ENCODE peak calls at places on chromosomes 6 and 20, in seven cellular contexts. One of them, this sample, is unnamed.

GRCh38 chr6:119446623-119447008 is 97.1 kb upstream of the MAN1A1 start:
- DNase-seq in esophagus squamous epithelium: no peak
- DNase-seq in transverse colon: peak; percentile 68
- DNase-seq in right lobe of liver: no peak
- DNase-seq in heart left ventricle: peak; percentile 48
- DNase-seq in sigmoid colon: peak; percentile 81
- DNase-seq in A549: no peak
- DNase-seq in this sample: peak; percentile 58

GRCh38 chr6:107931894-107932293 is 26.1 kb downstream of the SEC63 start:
- DNase-seq in esophagus squamous epithelium: no peak
- DNase-seq in transverse colon: no peak
- DNase-seq in right lobe of liver: no peak
- DNase-seq in heart left ventricle: no peak
- DNase-seq in sigmoid colon: no peak
- DNase-seq in A549: no peak
- DNase-seq in this sample: no peak

GRCh38 chr6:139627091-139627490 is 252.6 kb upstream of the CITED2 start:
- DNase-seq in esophagus squamous epithelium: no peak
- DNase-seq in transverse colon: no peak
- DNase-seq in right lobe of liver: no peak
- DNase-seq in heart left ventricle: no peak
- DNase-seq in sigmoid colon: no peak
- DNase-seq in A549: no peak
- DNase-seq in this sample: no peak

GRCh38 chr20:25196701-25197120 is 1.2 kb downstream of the ENTPD6 start:
- DNase-seq in esophagus squamous epithelium: no peak
- DNase-seq in transverse colon: no peak
- DNase-seq in right lobe of liver: no peak
- DNase-seq in heart left ventricle: no peak
- DNase-seq in sigmoid colon: no peak
- DNase-seq in A549: peak; percentile 41
- DNase-seq in this sample: peak; percentile 31

GRCh38 chr20:47740225-47741184 is 44.8 kb downstream of the SULF2 start:
- DNase-seq in esophagus squamous epithelium: no peak
- DNase-seq in transverse colon: peak; percentile 42
- DNase-seq in right lobe of liver: no peak
- DNase-seq in heart left ventricle: peak; percentile 21
- DNase-seq in sigmoid colon: peak; percentile 72
- DNase-seq in A549: peak; percentile 62
- DNase-seq in this sample: no peak

GRCh38 chr6:15017251-15017650 is 228.6 kb upstream of the JARID2 start:
- DNase-seq in esophagus squamous epithelium: no peak
- DNase-seq in transverse colon: no peak
- DNase-seq in right lobe of liver: no peak
- DNase-seq in heart left ventricle: no peak
- DNase-seq in sigmoid colon: no peak
- DNase-seq in A549: no peak
- DNase-seq in this sample: no peak

GRCh38 chr6:106829451-106829850 is 145.1 kb downstream of the CD24 start:
- DNase-seq in esophagus squamous epithelium: no peak
- DNase-seq in transverse colon: no peak
- DNase-seq in right lobe of liver: no peak
- DNase-seq in heart left ventricle: no peak
- DNase-seq in sigmoid colon: no peak
- DNase-seq in A549: no peak
- DNase-seq in this sample: no peak

GRCh38 chr6:111522393-111523020 is 39.5 kb upstream of the REV3L start:
- DNase-seq in esophagus squamous epithelium: no peak
- DNase-seq in transverse colon: no peak
- DNase-seq in right lobe of liver: no peak
- DNase-seq in heart left ventricle: no peak
- DNase-seq in sigmoid colon: no peak
- DNase-seq in A549: no peak
- DNase-seq in this sample: no peak

GRCh38 chr6:34359438-34360158 is 32.9 kb downstream of the NUDT3 start:
- DNase-seq in esophagus squamous epithelium: no peak
- DNase-seq in transverse colon: no peak
- DNase-seq in right lobe of liver: no peak
- DNase-seq in heart left ventricle: no peak
- DNase-seq in sigmoid colon: no peak
- DNase-seq in A549: no peak
- DNase-seq in this sample: no peak

GRCh38 chr20:21982559-21982958 is 277.1 kb downstream of the PAX1 start:
- DNase-seq in esophagus squamous epithelium: no peak
- DNase-seq in transverse colon: no peak
- DNase-seq in right lobe of liver: no peak
- DNase-seq in heart left ventricle: no peak
- DNase-seq in sigmoid colon: no peak
- DNase-seq in A549: no peak
- DNase-seq in this sample: no peak

GRCh38 chr6:148565321-148565926 is 181.4 kb upstream of the UST start:
- DNase-seq in esophagus squamous epithelium: no peak
- DNase-seq in transverse colon: no peak
- DNase-seq in right lobe of liver: no peak
- DNase-seq in heart left ventricle: no peak
- DNase-seq in sigmoid colon: no peak
- DNase-seq in A549: no peak
- DNase-seq in this sample: no peak

GRCh38 chr20:38833857-38834164 is 28.3 kb downstream of the PPP1R16B start:
- DNase-seq in esophagus squamous epithelium: no peak
- DNase-seq in transverse colon: no peak
- DNase-seq in right lobe of liver: no peak
- DNase-seq in heart left ventricle: no peak
- DNase-seq in sigmoid colon: no peak
- DNase-seq in A549: no peak
- DNase-seq in this sample: no peak

GRCh38 chr20:23122321-23122720 is 36.2 kb upstream of the CD93 start:
- DNase-seq in esophagus squamous epithelium: no peak
- DNase-seq in transverse colon: no peak
- DNase-seq in right lobe of liver: no peak
- DNase-seq in heart left ventricle: no peak
- DNase-seq in sigmoid colon: peak; percentile 42
- DNase-seq in A549: no peak
- DNase-seq in this sample: no peak

GRCh38 chr6:46504242-46504641 is 13.0 kb upstream of the RCAN2 start:
- DNase-seq in esophagus squamous epithelium: no peak
- DNase-seq in transverse colon: no peak
- DNase-seq in right lobe of liver: no peak
- DNase-seq in heart left ventricle: no peak
- DNase-seq in sigmoid colon: no peak
- DNase-seq in A549: no peak
- DNase-seq in this sample: no peak

GRCh38 chr6:23031986-23032385 is 462.6 kb downstream of the HDGFL1 start:
- DNase-seq in esophagus squamous epithelium: no peak
- DNase-seq in transverse colon: no peak
- DNase-seq in right lobe of liver: no peak
- DNase-seq in heart left ventricle: no peak
- DNase-seq in sigmoid colon: no peak
- DNase-seq in A549: no peak
- DNase-seq in this sample: no peak

GRCh38 chr6:161261797-161262196 is 12.1 kb downstream of the AGPAT4 start:
- DNase-seq in esophagus squamous epithelium: no peak
- DNase-seq in transverse colon: no peak
- DNase-seq in right lobe of liver: no peak
- DNase-seq in heart left ventricle: no peak
- DNase-seq in sigmoid colon: no peak
- DNase-seq in A549: no peak
- DNase-seq in this sample: no peak

GRCh38 chr6:56649053-56649769 is 6.5 kb upstream of the DST start:
- DNase-seq in esophagus squamous epithelium: no peak
- DNase-seq in transverse colon: no peak
- DNase-seq in right lobe of liver: no peak
- DNase-seq in heart left ventricle: no peak
- DNase-seq in sigmoid colon: no peak
- DNase-seq in A549: no peak
- DNase-seq in this sample: no peak

GRCh38 chr6:152636675-152637421 is at the start of gene SYNE1:
- DNase-seq in esophagus squamous epithelium: no peak
- DNase-seq in transverse colon: no peak
- DNase-seq in right lobe of liver: peak; percentile 48
- DNase-seq in heart left ventricle: peak; percentile 41
- DNase-seq in sigmoid colon: peak; percentile 68
- DNase-seq in A549: peak; percentile 15
- DNase-seq in this sample: peak; percentile 29

GRCh38 chr6:43055966-43056365 is 2.3 kb upstream of the CUL7 start:
- DNase-seq in esophagus squamous epithelium: no peak
- DNase-seq in transverse colon: no peak
- DNase-seq in right lobe of liver: no peak
- DNase-seq in heart left ventricle: no peak
- DNase-seq in sigmoid colon: no peak
- DNase-seq in A549: no peak
- DNase-seq in this sample: no peak

GRCh38 chr6:43052225-43052841 is 1.3 kb downstream of the CUL7 start:
- DNase-seq in esophagus squamous epithelium: no peak
- DNase-seq in transverse colon: no peak
- DNase-seq in right lobe of liver: no peak
- DNase-seq in heart left ventricle: no peak
- DNase-seq in sigmoid colon: no peak
- DNase-seq in A549: no peak
- DNase-seq in this sample: no peak

GRCh38 chr6:43053545-43054205 is at the start of gene CUL7:
- DNase-seq in esophagus squamous epithelium: peak; percentile 54
- DNase-seq in transverse colon: peak; percentile 95
- DNase-seq in right lobe of liver: peak; percentile 96
- DNase-seq in heart left ventricle: peak; percentile 94
- DNase-seq in sigmoid colon: peak; percentile 95
- DNase-seq in A549: peak; percentile 95
- DNase-seq in this sample: peak; percentile 90

GRCh38 chr6:43052842-43053544 is 658 bp downstream of the CUL7 start:
- DNase-seq in esophagus squamous epithelium: no peak
- DNase-seq in transverse colon: peak; percentile 21
- DNase-seq in right lobe of liver: no peak
- DNase-seq in heart left ventricle: no peak
- DNase-seq in sigmoid colon: no peak
- DNase-seq in A549: no peak
- DNase-seq in this sample: no peak

GRCh38 chr6:43054206-43054943 is 724 bp upstream of the CUL7 start:
- DNase-seq in esophagus squamous epithelium: no peak
- DNase-seq in transverse colon: no peak
- DNase-seq in right lobe of liver: no peak
- DNase-seq in heart left ventricle: no peak
- DNase-seq in sigmoid colon: no peak
- DNase-seq in A549: no peak
- DNase-seq in this sample: peak; percentile 43
- H3K4me3 ChIP-seq in esophagus squamous epithelium: peak overlapping the region; percentile 95
- H3K4me3 ChIP-seq in transverse colon: peak overlapping the region; percentile 98
- H3K4me3 ChIP-seq in right lobe of liver: peak overlapping the region; percentile 94
- H3K4me3 ChIP-seq in heart left ventricle: peak overlapping the region; percentile 66
- H3K4me3 ChIP-seq in sigmoid colon: peak overlapping the region; percentile 67
- H3K4me3 ChIP-seq in A549: peak overlapping the region; percentile 94
- H3K4me3 ChIP-seq in this sample: peak overlapping the region; percentile 64

GRCh38 chr6:43203718-43204095 is 21.7 kb downstream of the CUL9 start:
- DNase-seq in esophagus squamous epithelium: no peak
- DNase-seq in transverse colon: no peak
- DNase-seq in right lobe of liver: no peak
- DNase-seq in heart left ventricle: no peak
- DNase-seq in sigmoid colon: peak; percentile 27
- DNase-seq in A549: no peak
- DNase-seq in this sample: no peak
- TF ChIP-seq POLR2A in esophagus squamous epithelium: no peak
- TF ChIP-seq POLR2A in transverse colon: no peak
- TF ChIP-seq POLR2A in right lobe of liver: no peak
- TF ChIP-seq POLR2A in heart left ventricle: no peak
- TF ChIP-seq POLR2A in sigmoid colon: no peak
- TF ChIP-seq POLR2A in A549: no peak
- TF ChIP-seq POLR2A in this sample: no peak

GRCh38 chr6:43803783-43804549 is 34.0 kb downstream of the VEGFA start:
- DNase-seq in esophagus squamous epithelium: no peak
- DNase-seq in transverse colon: peak; percentile 47
- DNase-seq in right lobe of liver: no peak
- DNase-seq in heart left ventricle: no peak
- DNase-seq in sigmoid colon: no peak
- DNase-seq in A549: no peak
- DNase-seq in this sample: no peak
- H3K4me1 ChIP-seq in esophagus squamous epithelium: peaks cover 10% of the 10 kb centered on the region
- H3K4me1 ChIP-seq in transverse colon: peaks cover 67% of the 10 kb centered on the region
- H3K4me1 ChIP-seq in right lobe of liver: peaks cover 81% of the 10 kb centered on the region
- H3K4me1 ChIP-seq in heart left ventricle: peaks cover 9% of the 10 kb centered on the region
- H3K4me1 ChIP-seq in sigmoid colon: no peaks in the 10 kb centered on the region
- H3K4me1 ChIP-seq in A549: peaks cover 71% of the 10 kb centered on the region
- H3K4me1 ChIP-seq in this sample: peaks cover 7% of the 10 kb centered on the region

GRCh38 chr6:155187994-155188706 is 75.7 kb upstream of the CLDN20 start:
- DNase-seq in esophagus squamous epithelium: no peak
- DNase-seq in transverse colon: no peak
- DNase-seq in right lobe of liver: no peak
- DNase-seq in heart left ventricle: peak; percentile 25
- DNase-seq in sigmoid colon: peak; percentile 71
- DNase-seq in A549: no peak
- DNase-seq in this sample: no peak

GRCh38 chr6:155186052-155186658 is 77.7 kb upstream of the CLDN20 start:
- DNase-seq in esophagus squamous epithelium: no peak
- DNase-seq in transverse colon: no peak
- DNase-seq in right lobe of liver: no peak
- DNase-seq in heart left ventricle: no peak
- DNase-seq in sigmoid colon: no peak
- DNase-seq in A549: no peak
- DNase-seq in this sample: no peak

GRCh38 chr6:155190667-155191066 is 73.1 kb upstream of the CLDN20 start:
- DNase-seq in esophagus squamous epithelium: no peak
- DNase-seq in transverse colon: no peak
- DNase-seq in right lobe of liver: no peak
- DNase-seq in heart left ventricle: no peak
- DNase-seq in sigmoid colon: no peak
- DNase-seq in A549: no peak
- DNase-seq in this sample: no peak

GRCh38 chr6:155187096-155187495 is 76.7 kb upstream of the CLDN20 start:
- DNase-seq in esophagus squamous epithelium: no peak
- DNase-seq in transverse colon: no peak
- DNase-seq in right lobe of liver: no peak
- DNase-seq in heart left ventricle: no peak
- DNase-seq in sigmoid colon: no peak
- DNase-seq in A549: no peak
- DNase-seq in this sample: no peak

DNA sequence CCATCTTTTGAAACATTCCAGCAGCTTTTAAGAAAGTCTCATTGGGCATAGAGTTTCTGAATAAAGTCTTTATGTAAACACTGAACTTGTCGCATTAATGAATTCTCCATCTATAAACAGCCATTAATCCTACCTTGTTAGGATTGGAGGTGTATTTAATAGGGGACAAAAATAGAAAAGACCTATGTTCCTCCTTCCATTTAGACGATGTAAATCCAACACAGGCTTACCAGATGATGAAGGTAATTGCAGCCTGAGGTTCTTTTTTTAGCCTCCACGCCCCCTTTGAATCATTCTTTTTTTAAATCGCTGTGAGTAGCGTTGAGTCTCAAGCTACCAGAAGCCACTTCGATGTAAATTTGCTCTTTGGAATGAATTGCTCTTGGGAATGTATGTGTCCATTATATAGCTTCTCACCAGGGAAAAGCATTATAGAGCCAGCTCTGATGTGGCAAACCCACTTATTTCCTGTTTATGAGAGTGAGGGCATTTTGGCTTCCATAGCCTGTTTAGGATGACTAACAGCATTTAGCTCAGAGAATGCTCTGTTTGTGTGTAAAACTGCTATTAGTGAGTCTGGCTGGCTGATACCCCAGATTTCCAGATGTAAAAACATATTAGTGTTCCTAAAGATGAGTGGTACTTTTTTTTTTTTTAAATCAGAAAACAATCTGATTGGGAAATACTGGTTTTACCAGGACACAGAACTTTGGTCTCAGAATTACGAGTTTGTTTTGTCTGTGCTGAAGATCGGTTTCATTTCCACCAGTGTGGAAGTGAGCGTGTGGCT is 74.9 kb upstream of the CLDN20 start:
- DNase-seq in esophagus squamous epithelium: no peak
- DNase-seq in transverse colon: no peak
- DNase-seq in right lobe of liver: no peak
- DNase-seq in heart left ventricle: no peak
- DNase-seq in sigmoid colon: no peak
- DNase-seq in A549: no peak
- DNase-seq in this sample: no peak
- H3K4me3 ChIP-seq in esophagus squamous epithelium: peak overlapping the region; percentile 47
- H3K4me3 ChIP-seq in transverse colon: no peak overlapping the region
- H3K4me3 ChIP-seq in right lobe of liver: no peak overlapping the region
- H3K4me3 ChIP-seq in heart left ventricle: no peak overlapping the region
- H3K4me3 ChIP-seq in sigmoid colon: peak overlapping the region; percentile 1
- H3K4me3 ChIP-seq in A549: no peak overlapping the region
- H3K4me3 ChIP-seq in this sample: no peak overlapping the region

This sample was measured in adrenal gland.